ENCODE peak calls at places on chromosomes 12 and 14, in six cellular contexts. K is COR-L47; P is left ventricle myocardium inferior; S is H9; H is fibroblast of the conjunctiva; D is activated CD8-positive, alpha-beta memory T cell treated with anti-CD3 and anti-CD28 coated beads for 48 hours. E is an unnamed sample.

GRCh38 chr12:131395971-131396573 is 314.8 kb upstream of the SFSWAP start:
- DNase-seq in K (no peak), S (no peak), H (no peak), D (no peak), P (no peak), E (no peak)

GRCh38 chr12:50058743-50059312 is 1.4 kb downstream of the ASIC1 start:
- DNase-seq in S (no peak), D (no peak), H (no peak), P (no peak), K (no peak), E (no peak)

GRCh38 chr12:58176296-58176869 is 235.0 kb downstream of the ATP23 start:
- DNase-seq in P (no peak), H (peak), D (no peak), S (peak), K (peak), E (peak)

GRCh38 chr12:51401486-51401885 is 10.3 kb upstream of the GALNT6 start:
- DNase-seq in S (peak), H (no peak), K (no peak), D (no peak), P (no peak), E (no peak)

GRCh38 chr12:107759410-107759809 is 1.5 kb downstream of the PRDM4 start:
- DNase-seq in H (peak), P (no peak), K (peak), S (no peak), D (no peak), E (no peak)

GRCh38 chr12:24608637-24609285 is 340.1 kb downstream of the BCAT1 start:
- DNase-seq in K (no peak), P (no peak), D (no peak), H (no peak), S (no peak), E (no peak)

GRCh38 chr12:50764861-50765324 is 992 bp downstream of the ATF1 start:
- DNase-seq in P (no peak), S (no peak), K (peak), H (no peak), D (peak), E (peak)

GRCh38 chr14:57254884-57255283 is 13.8 kb downstream of the EXOC5 start:
- DNase-seq in H (no peak), S (no peak), K (no peak), D (no peak), P (no peak), E (no peak)

GRCh38 chr12:123034022-123034541 is 53.6 kb downstream of the ARL6IP4 start:
- DNase-seq in D (no peak), P (no peak), H (no peak), K (no peak), S (no peak), E (no peak)

GRCh38 chr14:105019861-105020814 is 745 bp downstream of the CDCA4 start:
- DNase-seq in D (peak), S (no peak), K (peak), P (no peak), H (no peak), E (peak)

GRCh38 chr14:74240794-74241610 is 1.8 kb downstream of the VSX2 start:
- DNase-seq in S (peak), D (no peak), H (no peak), P (no peak), K (no peak), E (no peak)

GRCh38 chr12:125203145-125203765 is 138.0 kb downstream of the AACS start:
- DNase-seq in H (no peak), P (no peak), D (no peak), K (no peak), S (no peak), E (no peak)

GRCh38 chr12:45125997-45126396 is 75.1 kb upstream of the DBX2 start:
- DNase-seq in K (no peak), P (no peak), H (no peak), D (no peak), S (no peak), E (no peak)

GRCh38 chr12:111308473-111308872 is 60.4 kb downstream of the PHETA1 start:
- DNase-seq in S (no peak), P (no peak), K (no peak), H (no peak), D (no peak), E (no peak)

GRCh38 chr12:46296822-46297221 is 28.0 kb upstream of the SLC38A1 start:
- DNase-seq in D (no peak), P (no peak), K (no peak), S (no peak), H (no peak), E (no peak)

GRCh38 chr12:102642199-102642598 is 161.8 kb upstream of the IGF1 start:
- DNase-seq in H (no peak), D (no peak), S (no peak), P (no peak), K (no peak), E (no peak)

GRCh38 chr14:106737025-106737424 is 1210.6 kb downstream of the TMEM121 start:
- DNase-seq in D (no peak), H (no peak), S (no peak), K (no peak), P (no peak), E (no peak)

E was measured in heart right ventricle.